ENCODE peak calls at places on chromosome 3, in ten cellular contexts. O is NCI-H1417; B is HEK293T; Q is activated T-cell treated with anti-CD3 and anti-CD28 coated beads, Interleukin-2, amount 50 U/mL, for 4 hours; D is SW 1271; F is substantia nigra; M is cardiac muscle cell; N is HTR-8/SVneo; X is adipocyte; K is germinal center. H is an unnamed sample.

GRCh38 chr3:180403156-180403555 is 198.8 kb upstream of the TTC14 start:
- DNase-seq in D (no peak), N (no peak), K (no peak), Q (no peak), M (no peak), B (no peak), F (no peak), O (no peak), X (no peak), H (no peak)

GRCh38 chr3:172698650-172699049 is 12.2 kb downstream of the NCEH1 start:
- DNase-seq in X (no peak), O (no peak), D (no peak), K (no peak), N (no peak), B (no peak), M (no peak), F (no peak), Q (no peak), H (no peak)

GRCh38 chr3:72492240-72492639 is 356.0 kb downstream of the SHQ1 start:
- DNase-seq in D (no peak), N (peak), Q (no peak), B (no peak), M (no peak), K (no peak), O (no peak), F (no peak), X (peak), H (no peak)

GRCh38 chr3:98449606-98450193 is 13.3 kb upstream of the OR5K1 start:
- DNase-seq in F (no peak), O (no peak), D (no peak), X (no peak), N (no peak), Q (no peak), M (no peak), B (no peak), K (no peak), H (no peak)

GRCh38 chr3:14460342-14461005 is 58.1 kb downstream of the SLC6A6 start:
- DNase-seq in O (no peak), D (no peak), Q (no peak), N (no peak), F (peak), X (peak), K (no peak), M (no peak), B (no peak), H (no peak)

GRCh38 chr3:30319713-30320112 is 286.7 kb upstream of the TGFBR2 start:
- DNase-seq in B (peak), F (no peak), Q (peak), X (peak), K (peak), D (peak), N (peak), M (peak), O (peak), H (no peak)

GRCh38 chr3:177179281-177180067 is 17.8 kb downstream of the TBL1XR1 start:
- DNase-seq in N (no peak), B (no peak), K (no peak), M (no peak), Q (no peak), D (no peak), X (no peak), F (no peak), O (no peak), H (no peak)

GRCh38 chr3:194615221-194615620 is 18.0 kb downstream of the TMEM44 start:
- DNase-seq in N (no peak), O (no peak), F (no peak), Q (no peak), B (no peak), D (no peak), X (no peak), K (no peak), M (no peak), H (no peak)

GRCh38 chr3:27596334-27596841 is 112.2 kb upstream of the SLC4A7 start:
- DNase-seq in O (peak), N (no peak), B (no peak), M (no peak), X (peak), Q (no peak), K (no peak), D (no peak), F (no peak), H (no peak)

GRCh38 chr3:66797916-66798560 is 200.1 kb upstream of the KBTBD8 start:
- DNase-seq in N (no peak), O (no peak), Q (no peak), X (peak), B (no peak), K (no peak), D (no peak), F (peak), M (peak), H (no peak)

GRCh38 chr3:182487048-182487447 is 306.3 kb upstream of the ATP11B start:
- DNase-seq in X (no peak), Q (no peak), K (no peak), O (peak), M (no peak), N (no peak), D (no peak), B (no peak), F (no peak), H (no peak)

GRCh38 chr3:31054032-31054431 is 159.6 kb upstream of the GADL1 start:
- DNase-seq in D (no peak), F (no peak), O (no peak), X (no peak), M (no peak), K (no peak), N (no peak), B (no peak), Q (no peak), H (no peak)

GRCh38 chr3:125374501-125374995 is 577 bp downstream of the ZNF148 start:
- DNase-seq in K (peak), X (peak), M (peak), F (no peak), B (peak), O (peak), N (peak), Q (peak), D (peak), H (peak)

GRCh38 chr3:37990527-37990926 is at the start of gene VILL:
- DNase-seq in O (no peak), B (no peak), M (no peak), N (no peak), Q (no peak), F (no peak), K (no peak), X (no peak), D (no peak), H (no peak)

GRCh38 chr3:81871358-81872152 is 110.1 kb upstream of the GBE1 start:
- DNase-seq in O (peak), K (no peak), N (no peak), B (no peak), M (no peak), F (no peak), Q (no peak), D (peak), X (peak), H (no peak)

GRCh38 chr3:138833908-138834358 is 795 bp downstream of the PIK3CB start:
- DNase-seq in F (no peak), M (no peak), B (no peak), D (peak), Q (no peak), X (peak), K (no peak), N (peak), O (peak), H (no peak)

GRCh38 chr3:53139833-53140574 is 9.8 kb upstream of the RFT1 start:
- DNase-seq in K (no peak), M (no peak), N (no peak), B (no peak), O (no peak), F (no peak), D (no peak), X (no peak), Q (no peak), H (no peak)

GRCh38 chr3:60841355-60841754 is 409.9 kb downstream of the FHIT start:
- DNase-seq in F (no peak), Q (no peak), M (no peak), B (no peak), N (no peak), D (no peak), K (no peak), O (no peak), X (peak), H (no peak)

GRCh38 chr3:137509354-137510045 is 254.6 kb upstream of the SOX14 start:
- DNase-seq in M (no peak), O (peak), K (no peak), X (no peak), F (no peak), N (no peak), B (no peak), Q (no peak), D (no peak), H (no peak)

GRCh38 chr3:167740961-167741587 is 5.6 kb downstream of the SERPINI1 start:
- DNase-seq in X (peak), D (peak), F (peak), B (peak), K (peak), O (peak), M (peak), N (peak), Q (peak), H (no peak)

GRCh38 chr3:186032321-186032720 is 76.6 kb downstream of the ETV5 start:
- DNase-seq in Q (no peak), O (no peak), K (no peak), B (no peak), F (no peak), X (no peak), N (no peak), D (no peak), M (no peak), H (no peak)